ENCODE peak calls at places on chromosome 19, in five cellular contexts. L is upper lobe of right lung; J is breast epithelium; P is PC-3; Z is effector memory CD4-positive, alpha-beta T cell. B is an unnamed sample.

GRCh38 chr19:1941146-1942077 is at the start of gene CSNK1G2:
- DNase-seq in J (no peak), P (no peak), Z (no peak), L (peak), B (no peak)

GRCh38 chr19:35555301-35556005 is 8.0 kb downstream of the ATP4A start:
- DNase-seq in Z (no peak), J (no peak), P (peak), L (no peak), B (no peak)

GRCh38 chr19:41922585-41922984 is 5.7 kb downstream of the ERFL start:
- DNase-seq in P (no peak), L (no peak), Z (no peak), J (no peak), B (no peak)

GRCh38 chr19:53422551-53422950 is 9.2 kb upstream of the ZNF761 start:
- DNase-seq in Z (no peak), P (no peak), L (no peak), J (no peak), B (no peak)

GRCh38 chr19:39546599-39546998 is 6.6 kb upstream of the EID2 start:
- DNase-seq in J (no peak), Z (no peak), L (no peak), P (peak), B (no peak)

GRCh38 chr19:35852029-35852780 is at the start of gene NPHS1:
- DNase-seq in P (no peak), L (no peak), Z (no peak), J (no peak), B (no peak)

GRCh38 chr19:36497001-36497400 is 7.6 kb upstream of the ZNF566 start:
- DNase-seq in Z (no peak), J (no peak), L (no peak), P (no peak), B (no peak)

GRCh38 chr19:6465006-6465405 is 935 bp downstream of the CRB3 start:
- DNase-seq in P (peak), L (peak), J (no peak), Z (no peak), B (no peak)

GRCh38 chr19:31992750-31993149 is 352.7 kb upstream of the ZNF507 start:
- DNase-seq in L (peak), J (no peak), P (no peak), Z (no peak), B (no peak)

GRCh38 chr19:54420383-54421168 is 5.3 kb downstream of the TTYH1 start:
- DNase-seq in J (no peak), L (no peak), Z (no peak), P (no peak), B (no peak)

GRCh38 chr19:46442808-46443450 is 14.2 kb upstream of the PNMA8C start:
- DNase-seq in J (no peak), L (peak), P (peak), Z (no peak), B (no peak)

GRCh38 chr19:46000497-46001246 is 5.4 kb downstream of the CCDC61 start:
- DNase-seq in J (no peak), P (no peak), L (peak), Z (peak), B (no peak)

GRCh38 chr19:43765109-43765876 is 10.5 kb upstream of the SMG9 start:
- DNase-seq in Z (peak), J (no peak), P (peak), L (peak), B (no peak)

DNA sequence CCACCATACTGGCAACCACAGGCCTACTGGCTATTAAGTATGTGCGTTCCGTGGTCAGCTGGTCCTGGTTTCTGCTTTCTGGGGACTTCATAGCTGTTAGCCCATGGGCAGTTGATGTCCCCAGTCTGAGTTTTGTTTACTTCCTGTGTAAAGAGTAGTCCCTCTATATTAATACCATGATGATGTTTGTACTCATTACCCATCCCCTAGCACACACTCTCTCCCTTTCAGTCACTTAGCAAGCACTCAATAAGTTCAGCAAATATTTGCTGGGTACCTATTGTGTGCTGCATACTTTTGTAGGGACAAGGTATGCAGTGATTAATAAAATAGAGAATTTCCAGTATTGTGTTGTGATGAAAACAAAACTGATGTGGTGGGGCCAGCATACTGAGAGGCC is 6.4 kb upstream of the MIA start:
- DNase-seq in L (no peak), Z (no peak), J (no peak), P (no peak), B (no peak)
- H3K27ac ChIP-seq in L (no peak), Z (no peak), J (no peak), P (no peak), B (no peak)

DNA sequence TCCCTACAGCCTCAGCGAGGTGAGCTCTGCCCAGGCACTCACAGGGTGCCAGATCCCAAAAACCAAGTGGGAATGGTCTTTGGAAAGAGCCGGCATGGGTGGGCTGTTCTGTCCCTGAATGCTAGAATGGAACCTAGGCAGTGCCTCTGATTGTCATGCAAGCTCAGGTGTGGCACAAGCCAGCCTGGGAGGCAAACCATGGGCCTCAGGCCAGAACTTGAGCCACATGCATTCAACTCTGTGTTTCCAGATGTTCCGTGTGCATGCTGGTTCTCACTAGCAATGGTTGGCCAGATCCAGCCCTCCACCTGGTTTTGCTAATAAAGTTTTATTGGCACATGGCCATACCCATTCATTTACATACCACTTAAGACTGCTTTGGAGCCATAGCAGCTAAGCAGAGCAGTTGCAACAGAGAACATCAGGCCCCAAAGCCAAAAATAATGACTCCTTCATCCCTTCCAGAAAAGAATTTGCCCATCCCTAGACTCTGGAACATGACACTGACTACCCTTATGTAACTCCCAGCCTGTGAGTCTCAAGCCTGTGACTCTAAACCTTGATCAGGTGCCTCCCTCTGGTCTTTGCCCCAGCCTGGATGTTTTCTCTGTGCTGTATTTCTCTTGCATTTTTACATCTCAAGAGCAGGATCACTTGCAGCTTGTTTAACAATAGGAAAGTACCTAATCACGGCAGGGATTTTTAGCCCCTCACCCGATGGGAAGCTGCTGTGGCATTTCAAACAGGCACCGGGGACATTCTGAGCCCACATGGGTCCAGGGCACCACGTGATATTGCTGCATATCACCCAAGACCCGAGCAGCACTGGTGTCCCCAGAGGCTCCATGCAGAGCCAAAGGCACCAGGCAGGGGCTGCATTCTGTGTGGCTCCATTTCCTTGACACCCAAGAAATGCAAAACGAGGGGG is 55.4 kb upstream of the USE1 start:
- DNase-seq in L (no peak), P (no peak), J (no peak), Z (no peak), B (peak)
- H3K27ac ChIP-seq in L (no peak), P (no peak), J (no peak), Z (no peak), B (no peak)

GRCh38 chr19:38315657-38316476 is at the start of gene YIF1B:
- DNase-seq in L (peak), J (peak), P (peak), Z (peak), B (no peak)

GRCh38 chr19:38317104-38317612 is 1.4 kb upstream of the YIF1B start:
- DNase-seq in P (no peak), Z (peak), J (no peak), L (no peak), B (no peak)

GRCh38 chr19:38318595-38319142 is 976 bp upstream of the KCNK6 start:
- DNase-seq in L (no peak), Z (no peak), J (no peak), P (no peak), B (no peak)

GRCh38 chr19:38319421-38320258 is at the start of gene KCNK6:
- DNase-seq in J (no peak), L (peak), P (no peak), Z (peak), B (no peak)

DNA sequence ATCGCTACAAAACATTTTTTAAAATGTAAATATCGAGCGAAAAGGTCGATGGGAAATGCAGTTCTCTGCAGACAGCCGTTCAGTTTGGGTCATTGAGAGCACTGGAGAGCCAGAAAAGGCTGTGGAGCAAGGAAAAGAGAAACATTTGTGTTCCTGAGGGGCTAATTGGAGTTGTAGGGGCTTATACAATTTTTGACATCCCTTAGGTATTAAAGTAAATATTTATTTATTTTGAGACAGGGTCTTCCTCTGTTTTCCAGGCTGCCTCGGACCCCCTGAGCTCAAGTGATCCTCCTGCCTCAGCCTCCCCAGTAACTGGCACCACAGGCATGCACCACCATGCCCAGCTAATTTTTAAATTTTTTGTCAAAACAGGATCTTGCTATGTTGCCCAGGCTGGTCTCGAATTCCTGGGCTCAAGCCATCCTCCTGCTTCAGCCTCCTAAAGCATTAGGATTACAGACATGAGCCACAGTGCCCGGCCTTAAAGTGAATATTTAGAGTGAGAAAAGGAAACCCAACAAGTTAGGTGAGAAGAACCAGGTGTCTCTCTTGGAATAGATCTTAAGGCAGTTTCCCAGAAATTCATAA is 825 bp upstream of the YIF1B start:
- DNase-seq in L (no peak), J (no peak), P (no peak), Z (no peak), B (no peak)
- H3K27ac ChIP-seq in L (peak), J (peak), P (peak), Z (peak), B (no peak)

DNA sequence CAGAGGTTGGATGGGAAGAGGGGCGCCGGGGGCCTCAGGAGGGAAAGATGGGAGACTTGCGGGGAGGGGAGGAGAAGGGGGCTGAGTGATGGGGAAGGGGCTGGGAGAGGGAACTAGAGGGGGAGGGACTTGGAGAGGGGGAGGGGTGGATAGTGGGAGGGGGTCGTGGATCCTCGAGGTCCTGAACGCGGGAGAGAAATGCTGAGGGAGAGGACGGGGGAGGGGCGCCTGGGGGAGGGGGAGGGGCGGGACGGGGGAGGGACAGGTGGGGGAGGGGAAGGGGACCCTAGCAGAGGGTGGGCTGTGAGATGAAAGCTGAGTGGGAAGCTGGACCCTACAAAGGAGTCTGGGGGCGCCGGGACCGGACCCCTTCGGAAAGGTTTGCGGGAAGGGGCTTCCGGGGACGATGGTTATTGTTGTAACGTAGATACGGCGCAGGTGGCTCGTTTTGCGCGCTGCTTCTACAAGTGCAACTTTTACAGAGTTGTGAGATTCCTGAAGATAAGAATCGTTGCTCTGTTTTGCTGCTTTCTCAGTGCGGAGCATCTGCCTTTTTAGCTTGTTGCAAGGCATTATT is 417 bp downstream of the ZNF444 start:
- DNase-seq in P (no peak), J (no peak), Z (no peak), L (no peak), B (no peak)
- H3K27ac ChIP-seq in P (peak), J (peak), Z (peak), L (peak), B (no peak)